ENCODE peak calls at places on chromosomes 7 and 10, in ten cellular contexts. U is stimulated activated CD4-positive, alpha-beta T cell treated with anti-CD3 and anti-CD28 coated beads, Interleukin-12 subunit alpha, Interleukin-12 subunit beta, amount 100 ng/mL, for 4 hours; C is AG10803; K is stimulated activated CD8-positive, alpha-beta memory T cell treated with anti-CD3 and anti-CD28 coated beads, Interleukin-2, amount 100 ng/mL, for 48 hours; Q is stromal cell of bone marrow; I is mesenchymal stem cell; V is PC-3; T is RCC 7860; J is activated T-helper 1 cell treated with anti-CD3 and anti-CD28 coated beads, Interleukin-2, amount 50 U/mL, for 16 hours; Y is D341Med. E is an unnamed sample.

GRCh38 chr10:29345893-29346175 is 57.0 kb downstream of the LYZL1 start:
- DNase-seq in U (no peak), C (no peak), K (no peak), Q (no peak), I (no peak), V (no peak), T (no peak), J (no peak), Y (no peak), E (no peak)

GRCh38 chr10:13893926-13894325 is 307.2 kb downstream of the PRPF18 start:
- DNase-seq in U (no peak), C (no peak), K (no peak), Q (no peak), I (no peak), V (peak; percentile 65), T (peak; percentile 17), J (no peak), Y (no peak), E (no peak)

GRCh38 chr10:129964611-129965417 is 740 bp upstream of the EBF3 start:
- DNase-seq in U (no peak), C (no peak), K (no peak), Q (no peak), I (no peak), V (no peak), T (no peak), J (no peak), Y (peak; percentile 46), E (peak; percentile 73)

GRCh38 chr7:16450366-16450765 is 15.2 kb downstream of the SOSTDC1 start:
- DNase-seq in U (no peak), C (no peak), K (no peak), Q (no peak), I (no peak), V (no peak), T (no peak), J (no peak), Y (no peak), E (no peak)

GRCh38 chr7:154953006-154953684 is 49.8 kb downstream of the PAXIP1 start:
- DNase-seq in U (peak; percentile 69), C (peak; percentile 27), K (peak; percentile 56), Q (peak; percentile 12), I (peak; percentile 50), V (peak; percentile 53), T (no peak), J (peak; percentile 52), Y (peak; percentile 62), E (no peak)

GRCh38 chr7:2724453-2725177 is 36.6 kb downstream of the AMZ1 start:
- DNase-seq in U (no peak), C (no peak), K (no peak), Q (no peak), I (no peak), V (no peak), T (no peak), J (no peak), Y (no peak), E (peak; percentile 53)

GRCh38 chr7:114214454-114214853 is 200.2 kb upstream of the FOXP2 start:
- DNase-seq in U (no peak), C (no peak), K (no peak), Q (no peak), I (no peak), V (no peak), T (no peak), J (no peak), Y (no peak), E (no peak)

GRCh38 chr7:90752051-90752450 is 155.9 kb downstream of the CDK14 start:
- DNase-seq in U (no peak), C (no peak), K (no peak), Q (no peak), I (no peak), V (no peak), T (no peak), J (no peak), Y (no peak), E (no peak)

GRCh38 chr7:33578166-33578565 is 327.2 kb upstream of the BMPER start:
- DNase-seq in U (no peak), C (no peak), K (no peak), Q (peak; percentile 6), I (no peak), V (peak; percentile 65), T (no peak), J (no peak), Y (no peak), E (no peak)

GRCh38 chr10:74963549-74963948 is 137.1 kb downstream of the KAT6B start:
- DNase-seq in U (no peak), C (no peak), K (no peak), Q (no peak), I (no peak), V (no peak), T (no peak), J (no peak), Y (no peak), E (no peak)

GRCh38 chr7:83524286-83525075 is 124.5 kb downstream of the SEMA3E start:
- DNase-seq in U (no peak), C (no peak), K (no peak), Q (no peak), I (no peak), V (peak; percentile 85), T (peak; percentile 78), J (no peak), Y (no peak), E (no peak)

GRCh38 chr10:1074748-1075358 is 18.7 kb downstream of the WDR37 start:
- DNase-seq in U (no peak), C (no peak), K (no peak), Q (no peak), I (no peak), V (no peak), T (no peak), J (no peak), Y (no peak), E (no peak)

GRCh38 chr7:132893560-132893959 is 188.3 kb downstream of the CHCHD3 start:
- DNase-seq in U (no peak), C (no peak), K (no peak), Q (no peak), I (no peak), V (no peak), T (no peak), J (no peak), Y (no peak), E (no peak)

GRCh38 chr10:69382382-69383117 is 34.2 kb downstream of the TACR2 start:
- DNase-seq in U (no peak), C (peak; percentile 85), K (no peak), Q (peak; percentile 81), I (peak; percentile 74), V (peak; percentile 99), T (peak; percentile 99), J (no peak), Y (no peak), E (no peak)

E was measured in sigmoid colon.